ENCODE peak calls at places on chromosome 12, in four cellular contexts. A is WTC11, G is HepG2, Q is GM12878. D is an unnamed sample.

GRCh38 chr12:20624718-20625117 is 70.4 kb upstream of the SLCO1C1 start:
- DNase-seq in A (peak), G (peak), Q (no peak), D (no peak)

GRCh38 chr12:79414252-79414651 is 276.5 kb downstream of the PAWR start:
- DNase-seq in A (no peak), G (no peak), Q (no peak), D (no peak)

GRCh38 chr12:19709889-19710288 is 270.6 kb downstream of the AEBP2 start:
- DNase-seq in A (no peak), G (no peak), Q (no peak), D (no peak)

GRCh38 chr12:124928095-124928911 is 13.9 kb upstream of the UBC start:
- DNase-seq in A (peak), G (no peak), Q (no peak), D (no peak)

GRCh38 chr12:107992870-107993451 is 136.1 kb upstream of the WSCD2 start:
- DNase-seq in A (peak), G (peak), Q (peak), D (peak)

GRCh38 chr12:122001379-122002209 is 20.1 kb upstream of the BCL7A start:
- DNase-seq in A (no peak), G (no peak), Q (no peak), D (no peak)

GRCh38 chr12:29041621-29042020 is 107.5 kb upstream of the FAR2 start:
- DNase-seq in A (no peak), G (no peak), Q (no peak), D (no peak)

GRCh38 chr12:12563529-12563928 is 866 bp upstream of the DUSP16 start:
- DNase-seq in A (no peak), G (no peak), Q (no peak), D (no peak)

GRCh38 chr12:53053223-53054111 is 3.6 kb downstream of the TNS2 start:
- DNase-seq in A (peak), G (peak), Q (no peak), D (no peak)

GRCh38 chr12:53056296-53056695 is 6.4 kb downstream of the TNS2 start:
- DNase-seq in A (no peak), G (no peak), Q (no peak), D (no peak)

GRCh38 chr12:53055471-53056266 is 5.8 kb downstream of the TNS2 start:
- DNase-seq in A (no peak), G (no peak), Q (no peak), D (no peak)

GRCh38 chr12:53052419-53053222 is 2.8 kb downstream of the TNS2 start:
- DNase-seq in A (no peak), G (no peak), Q (no peak), D (no peak)

GRCh38 chr12:53054112-53054878 is 4.4 kb downstream of the TNS2 start:
- DNase-seq in A (peak), G (peak), Q (peak), D (peak)
- TF ChIP-seq NR2C2 in A (no peak), G (no peak), Q (no peak), D (no peak)

GRCh38 chr12:45049912-45050318 is 984 bp downstream of the DBX2 start:
- DNase-seq in A (peak), G (no peak), Q (no peak), D (no peak)
- TF ChIP-seq NR2C2 in A (no peak), G (no peak), Q (no peak), D (no peak)

GRCh38 chr12:93960521-93960920 is 187.9 kb upstream of the PLXNC1 start:
- DNase-seq in A (no peak), G (no peak), Q (no peak), D (no peak)
- TF ChIP-seq NR2C2 in A (no peak), G (no peak), Q (no peak), D (no peak)

GRCh38 chr12:104840262-104840661 is 117.8 kb downstream of the SLC41A2 start:
- DNase-seq in A (no peak), G (no peak), Q (no peak), D (no peak)

GRCh38 chr12:104852102-104852501 is 106.0 kb downstream of the SLC41A2 start:
- DNase-seq in A (no peak), G (no peak), Q (no peak), D (no peak)

GRCh38 chr12:104844123-104844522 is 114.0 kb downstream of the SLC41A2 start:
- DNase-seq in A (no peak), G (no peak), Q (no peak), D (no peak)

GRCh38 chr12:104846056-104846762 is 111.9 kb downstream of the SLC41A2 start:
- DNase-seq in A (no peak), G (no peak), Q (no peak), D (no peak)
- TF ChIP-seq NR2C2 in A (no peak), G (no peak), Q (no peak), D (no peak)

GRCh38 chr12:130636370-130636769 is 79.7 kb downstream of the RIMBP2 start:
- DNase-seq in A (no peak), G (no peak), Q (no peak), D (no peak)

GRCh38 chr12:130632582-130633174 is 83.4 kb downstream of the RIMBP2 start:
- DNase-seq in A (no peak), G (no peak), Q (no peak), D (no peak)

GRCh38 chr12:130634866-130635265 is 81.2 kb downstream of the RIMBP2 start:
- DNase-seq in A (no peak), G (no peak), Q (no peak), D (no peak)

GRCh38 chr12:130628304-130628703 is 87.8 kb downstream of the RIMBP2 start:
- DNase-seq in A (no peak), G (no peak), Q (no peak), D (no peak)

DNA sequence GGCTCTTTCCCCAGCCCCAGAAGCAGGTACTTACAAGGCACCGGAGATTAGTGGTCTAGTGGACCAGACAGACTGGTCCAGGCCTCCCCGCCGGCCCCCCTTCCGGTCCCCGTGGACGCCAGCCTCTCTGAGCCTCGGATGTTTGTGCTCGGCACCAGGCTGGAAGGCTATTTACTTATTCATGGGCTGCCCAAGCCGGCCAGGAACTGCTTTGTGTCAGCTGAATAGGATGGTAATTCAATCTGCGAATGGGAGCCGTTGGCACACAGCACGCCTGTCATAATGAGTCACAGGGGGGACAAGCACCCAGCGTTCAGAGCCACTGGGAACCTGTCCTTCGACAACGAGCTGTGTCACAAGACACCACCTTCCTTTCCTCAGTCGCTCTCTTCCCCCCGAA is 82.3 kb downstream of the RIMBP2 start:
- DNase-seq in A (peak), G (no peak), Q (no peak), D (no peak)
- TF ChIP-seq NR2C2 in A (no peak), G (no peak), Q (no peak), D (no peak)

DNA sequence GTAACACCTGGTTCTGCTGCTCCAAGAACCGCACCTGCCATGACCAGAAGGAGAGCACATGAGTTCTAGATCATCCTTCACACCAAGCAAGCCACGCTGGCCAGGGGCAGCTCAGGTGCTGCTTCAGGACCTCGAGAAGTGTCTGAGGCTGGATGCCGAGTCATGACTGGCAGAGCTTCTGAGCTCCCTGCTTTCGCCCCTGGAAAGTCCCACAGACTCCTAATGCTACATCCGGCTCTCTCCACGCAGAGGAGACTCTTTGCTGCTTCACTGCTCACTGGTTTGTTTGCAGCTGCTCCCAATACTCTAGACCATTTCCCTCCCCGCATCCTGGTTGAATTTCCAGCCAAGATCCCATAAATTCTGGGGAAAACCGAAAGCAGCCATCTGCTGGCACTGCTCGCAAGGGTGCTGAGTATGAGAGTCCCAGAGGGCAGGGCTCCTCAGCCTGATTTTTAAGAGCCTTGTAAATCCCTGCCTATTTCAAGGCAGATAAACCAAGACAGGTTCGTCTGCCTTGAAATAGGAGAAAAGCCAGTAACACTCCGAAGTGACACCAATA is 1.4 kb downstream of the KRT2 start:
- DNase-seq in A (no peak), G (no peak), Q (no peak), D (no peak)
- TF ChIP-seq NR2C2 in A (no peak), G (no peak), Q (no peak), D (no peak)

DNA sequence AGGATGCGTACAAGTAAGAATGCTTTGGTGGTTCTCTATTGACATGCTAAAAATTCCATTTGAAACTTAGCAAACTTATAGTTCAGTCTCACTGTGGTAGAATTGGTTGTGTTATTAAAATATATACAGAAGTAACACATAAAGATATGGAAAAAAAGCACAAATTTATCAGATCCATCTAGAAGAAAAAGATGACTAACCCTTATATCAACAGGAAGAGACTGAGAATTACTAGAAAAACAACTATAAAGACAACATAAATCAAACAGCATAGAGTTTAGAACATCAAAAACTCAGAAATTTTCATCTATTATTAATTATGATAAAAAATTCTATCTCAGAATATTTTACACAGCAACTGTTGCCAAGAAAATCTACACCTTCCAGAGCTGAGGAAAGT is 491.0 kb downstream of the ETNK1 start:
- DNase-seq in A (no peak), G (no peak), Q (no peak), D (no peak)
- TF ChIP-seq NR2C2 in A (no peak), G (no peak), Q (no peak), D (no peak)

DNA sequence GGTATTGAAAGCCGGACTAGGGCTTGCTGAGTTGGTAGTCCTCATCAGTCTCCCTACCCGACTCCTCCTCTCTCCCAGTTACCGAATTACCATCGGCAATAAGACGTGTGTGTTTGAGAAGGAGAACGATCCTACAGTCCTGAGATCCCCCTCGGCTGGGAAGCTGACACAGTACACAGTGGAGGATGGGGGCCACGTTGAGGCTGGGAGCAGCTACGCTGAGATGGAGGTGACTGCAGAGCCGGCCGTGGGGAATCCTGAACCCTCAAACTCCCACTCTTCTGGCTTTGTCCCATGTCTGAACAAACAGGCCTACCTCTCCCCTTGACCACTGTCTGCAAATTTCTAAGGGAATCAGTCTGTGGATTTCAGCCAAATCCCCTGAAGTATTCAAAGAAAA is 82.9 kb downstream of the ACACB start:
- DNase-seq in A (no peak), G (no peak), Q (no peak), D (no peak)
- TF ChIP-seq NR2C2 in A (no peak), G (no peak), Q (no peak), D (no peak)

DNA sequence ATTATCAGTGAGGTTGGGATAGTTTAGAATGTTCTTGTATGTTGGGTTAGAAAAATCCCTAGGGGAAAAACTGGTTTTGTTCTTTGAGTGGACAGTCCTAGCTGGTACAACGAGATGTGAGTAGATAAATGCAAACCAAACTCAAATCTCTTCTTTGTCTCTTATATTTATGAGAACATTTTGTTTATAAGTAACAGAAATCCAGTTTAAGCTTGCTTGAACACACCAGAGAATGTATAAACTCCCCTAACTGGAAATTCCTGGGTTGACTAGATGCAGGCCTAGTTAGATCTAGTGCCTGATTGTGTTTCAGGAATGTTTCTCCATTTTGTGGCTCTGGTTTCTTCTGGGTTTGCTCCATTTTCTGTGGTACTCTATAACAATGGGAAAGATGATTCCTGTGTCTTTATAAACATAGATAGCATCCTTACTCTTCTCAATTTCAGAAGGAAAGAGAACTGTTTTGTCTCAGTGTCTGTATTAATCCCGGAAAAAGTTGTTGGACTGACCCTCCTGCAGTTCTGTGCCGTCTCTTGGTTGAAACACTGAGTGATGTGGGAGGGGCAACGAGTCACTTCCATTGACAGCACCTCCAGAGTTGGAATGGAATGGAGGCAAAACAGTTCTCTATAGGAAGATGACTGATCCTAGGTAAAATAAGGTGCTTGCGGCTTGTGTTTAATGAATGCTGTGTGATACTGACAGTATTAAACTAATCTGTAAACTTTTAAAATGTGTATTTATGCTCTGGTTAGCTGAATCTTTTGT is 244.8 kb downstream of the TMTC2 start:
- DNase-seq in A (no peak), G (no peak), Q (no peak), D (no peak)
- TF ChIP-seq NR2C2 in A (no peak), G (no peak), Q (no peak), D (no peak)

GRCh38 chr12:2586159-2587035 is 208.4 kb upstream of the FKBP4 start:
- DNase-seq in A (no peak), G (no peak), Q (no peak), D (no peak)

GRCh38 chr12:2581293-2582045 is 213.3 kb upstream of the FKBP4 start:
- DNase-seq in A (no peak), G (no peak), Q (no peak), D (no peak)

GRCh38 chr12:2583642-2584041 is 211.1 kb upstream of the FKBP4 start:
- DNase-seq in A (no peak), G (no peak), Q (no peak), D (no peak)

GRCh38 chr12:2580821-2581220 is 213.9 kb upstream of the FKBP4 start:
- DNase-seq in A (no peak), G (no peak), Q (no peak), D (no peak)

DNA sequence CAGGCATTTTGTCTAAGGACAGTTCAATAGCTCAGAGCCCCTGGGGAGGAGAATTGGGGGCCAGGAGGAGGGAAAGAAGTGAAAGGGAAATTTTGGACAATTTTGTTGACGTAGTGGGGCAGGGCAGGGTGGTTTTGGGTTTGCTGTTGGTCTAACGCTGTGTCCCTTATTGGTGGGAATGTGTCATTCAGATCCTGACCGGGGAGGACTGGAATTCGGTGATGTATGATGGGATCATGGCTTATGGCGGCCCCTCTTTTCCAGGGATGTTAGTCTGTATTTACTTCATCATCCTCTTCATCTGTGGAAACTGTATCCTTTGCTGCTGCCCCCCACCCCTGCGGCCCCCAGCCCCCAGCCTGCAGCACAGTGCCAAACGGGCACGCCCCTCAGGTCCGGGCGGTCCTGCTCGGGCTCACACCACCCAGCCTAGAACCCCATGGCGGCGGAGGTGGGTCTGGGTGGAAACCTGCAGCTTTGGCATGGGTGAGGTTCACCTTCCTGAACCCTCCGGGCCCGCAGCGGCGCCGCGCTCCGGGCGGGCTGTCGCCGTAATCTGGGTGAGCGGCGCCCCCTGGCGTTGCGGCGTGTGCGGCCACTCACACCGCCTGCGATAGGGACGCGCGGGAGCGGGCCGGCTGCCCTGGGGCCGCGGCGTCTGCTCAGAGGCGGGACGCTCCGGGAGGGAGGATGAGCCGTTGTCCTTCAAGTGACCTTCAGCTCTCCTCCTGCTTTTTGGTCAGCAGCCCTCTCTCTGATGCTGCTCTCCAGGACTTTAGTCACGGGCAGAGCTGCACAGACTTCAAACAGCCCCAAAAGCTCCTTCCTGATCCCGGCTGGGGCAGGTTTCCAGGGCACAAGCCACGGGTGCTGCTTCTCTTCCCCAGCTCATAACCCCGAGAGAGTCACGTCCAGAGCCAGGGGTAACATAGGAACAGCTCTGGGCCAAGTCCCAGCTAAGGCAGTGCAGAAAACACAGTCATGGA is 211.8 kb upstream of the FKBP4 start:
- DNase-seq in A (peak), G (peak), Q (no peak), D (peak)
- TF ChIP-seq NR2C2 in A (no peak), G (no peak), Q (no peak), D (no peak)